ENCODE peak calls at places on chromosome 5, in six cellular contexts. G is NAMALWA; J is fibroblast of villous mesenchyme; C is amniotic stem cell; X is NCI-H146; Y is stimulated activated CD4-positive, alpha-beta T cell treated with anti-CD3 and anti-CD28 coated beads, Interleukin-12 subunit alpha, Interleukin-12 subunit beta, amount 100 ng/mL, for 4 hours. S is an unnamed sample.

GRCh38 chr5:36459191-36460135 is 146.9 kb upstream of the SLC1A3 start:
- DNase-seq in C (no peak), X (no peak), G (peak), Y (no peak), J (no peak), S (peak)

GRCh38 chr5:114208120-114208519 is 153.8 kb upstream of the KCNN2 start:
- DNase-seq in Y (no peak), X (no peak), G (no peak), J (no peak), C (no peak), S (no peak)

GRCh38 chr5:145708169-145708568 is 127.0 kb downstream of the PRELID2 start:
- DNase-seq in J (no peak), Y (no peak), C (no peak), G (no peak), X (no peak), S (no peak)

GRCh38 chr5:178290376-178290775 is 57.8 kb upstream of the PHYKPL start:
- DNase-seq in G (no peak), Y (no peak), X (no peak), J (no peak), C (no peak), S (no peak)

GRCh38 chr5:178205010-178205748 is 846 bp downstream of the HNRNPAB start:
- DNase-seq in J (peak), X (peak), G (peak), Y (peak), C (peak), S (peak)

GRCh38 chr5:101626572-101626971 is 669.5 kb downstream of the SLCO4C1 start:
- DNase-seq in Y (no peak), C (no peak), G (no peak), J (no peak), X (peak), S (no peak)

GRCh38 chr5:177600458-177601018 is 606 bp downstream of the B4GALT7 start:
- DNase-seq in X (peak), G (peak), Y (no peak), C (no peak), J (peak), S (peak)

GRCh38 chr5:145697251-145698016 is 137.7 kb downstream of the PRELID2 start:
- DNase-seq in X (no peak), G (peak), J (peak), C (peak), Y (no peak), S (peak)

GRCh38 chr5:14250094-14250777 is 107.1 kb downstream of the TRIO start:
- DNase-seq in G (peak), X (peak), C (no peak), J (peak), Y (no peak), S (peak)

GRCh38 chr5:61327761-61328753 is 4.0 kb upstream of the ZSWIM6 start:
- DNase-seq in X (no peak), G (no peak), Y (no peak), C (no peak), J (peak), S (peak)

S was measured in fibroblast of mammary gland.